ENCODE peak calls at places on chromosomes 7 and 10, in five cellular contexts. One of them, this sample, is unnamed.

GRCh38 chr10:44051091-44051490 is 333.8 kb downstream of the CXCL12 start:
- DNase-seq in T follicular helper cell: no peak
- DNase-seq in T-helper 17 cell: no peak
- DNase-seq in RPMI7951: no peak
- DNase-seq in KBM-7: no peak
- DNase-seq in this sample: no peak

GRCh38 chr10:79490400-79491081 is 21.8 kb upstream of the EIF5AL1 start:
- DNase-seq in T follicular helper cell: no peak
- DNase-seq in T-helper 17 cell: no peak
- DNase-seq in RPMI7951: peak
- DNase-seq in KBM-7: no peak
- DNase-seq in this sample: no peak

GRCh38 chr10:70565556-70566514 is 36.7 kb downstream of the PRF1 start:
- DNase-seq in T follicular helper cell: no peak
- DNase-seq in T-helper 17 cell: no peak
- DNase-seq in RPMI7951: no peak
- DNase-seq in KBM-7: no peak
- DNase-seq in this sample: no peak

GRCh38 chr10:47059606-47060311 is 148.5 kb downstream of the PTPN20 start:
- DNase-seq in T follicular helper cell: no peak
- DNase-seq in T-helper 17 cell: no peak
- DNase-seq in RPMI7951: no peak
- DNase-seq in KBM-7: no peak
- DNase-seq in this sample: no peak

GRCh38 chr7:80879849-80880248 is 39.0 kb downstream of the SEMA3C start:
- DNase-seq in T follicular helper cell: no peak
- DNase-seq in T-helper 17 cell: no peak
- DNase-seq in RPMI7951: peak
- DNase-seq in KBM-7: no peak
- DNase-seq in this sample: no peak

GRCh38 chr7:129845178-129845971 is 107.4 kb downstream of the UBE2H start:
- DNase-seq in T follicular helper cell: no peak
- DNase-seq in T-helper 17 cell: no peak
- DNase-seq in RPMI7951: peak
- DNase-seq in KBM-7: peak
- DNase-seq in this sample: no peak

GRCh38 chr10:71372882-71373495 is 23.7 kb upstream of the CDH23 start:
- DNase-seq in T follicular helper cell: no peak
- DNase-seq in T-helper 17 cell: no peak
- DNase-seq in RPMI7951: no peak
- DNase-seq in KBM-7: no peak
- DNase-seq in this sample: no peak

GRCh38 chr10:1323951-1324350 is 267.8 kb downstream of the WDR37 start:
- DNase-seq in T follicular helper cell: no peak
- DNase-seq in T-helper 17 cell: no peak
- DNase-seq in RPMI7951: peak
- DNase-seq in KBM-7: no peak
- DNase-seq in this sample: no peak

GRCh38 chr10:86139066-86139657 is 227.4 kb downstream of the GRID1 start:
- DNase-seq in T follicular helper cell: no peak
- DNase-seq in T-helper 17 cell: no peak
- DNase-seq in RPMI7951: peak
- DNase-seq in KBM-7: peak
- DNase-seq in this sample: no peak

GRCh38 chr7:93997868-93998267 is 6.3 kb downstream of the BET1 start:
- DNase-seq in T follicular helper cell: no peak
- DNase-seq in T-helper 17 cell: no peak
- DNase-seq in RPMI7951: no peak
- DNase-seq in KBM-7: no peak
- DNase-seq in this sample: no peak

GRCh38 chr10:32189400-32190084 is 133.3 kb upstream of the KIF5B start:
- DNase-seq in T follicular helper cell: no peak
- DNase-seq in T-helper 17 cell: no peak
- DNase-seq in RPMI7951: peak
- DNase-seq in KBM-7: peak
- DNase-seq in this sample: no peak

GRCh38 chr7:96720843-96721242 is 11.2 kb upstream of the SEM1 start:
- DNase-seq in T follicular helper cell: no peak
- DNase-seq in T-helper 17 cell: no peak
- DNase-seq in RPMI7951: no peak
- DNase-seq in KBM-7: no peak
- DNase-seq in this sample: no peak

GRCh38 chr7:24891173-24891787 is 88.7 kb downstream of the OSBPL3 start:
- DNase-seq in T follicular helper cell: no peak
- DNase-seq in T-helper 17 cell: no peak
- DNase-seq in RPMI7951: peak
- DNase-seq in KBM-7: no peak
- DNase-seq in this sample: peak

GRCh38 chr10:89332092-89332633 is 4.4 kb downstream of the IFIT3 start:
- DNase-seq in T follicular helper cell: no peak
- DNase-seq in T-helper 17 cell: no peak
- DNase-seq in RPMI7951: peak
- DNase-seq in KBM-7: peak
- DNase-seq in this sample: no peak

GRCh38 chr10:72226418-72227027 is 10.4 kb upstream of the ASCC1 start:
- DNase-seq in T follicular helper cell: no peak
- DNase-seq in T-helper 17 cell: no peak
- DNase-seq in RPMI7951: no peak
- DNase-seq in KBM-7: no peak
- DNase-seq in this sample: no peak

GRCh38 chr7:112144284-112145059 is 61.7 kb downstream of the DOCK4 start:
- DNase-seq in T follicular helper cell: no peak
- DNase-seq in T-helper 17 cell: no peak
- DNase-seq in RPMI7951: no peak
- DNase-seq in KBM-7: no peak
- DNase-seq in this sample: no peak